ENCODE peak calls at places on chromosome 15, in six cellular contexts. B is choroid plexus epithelial cell; C is CD4-positive, alpha-beta T cell; H is neural crest cell; G is WTC11; F is mucosa of descending colon. T is an unnamed sample.
A peak's percentile ranks its signal among the peaks of the same experiment; 100 is the strongest.

GRCh38 chr15:68557469-68558317 is 21.1 kb upstream of the CORO2B start:
- DNase-seq in B (no peak), H (no peak), F (no peak), C (no peak), G (no peak), T (no peak)

GRCh38 chr15:48501208-48501607 is 144.3 kb downstream of the FBN1 start:
- DNase-seq in C (no peak), G (no peak), F (no peak), B (no peak), H (no peak), T (no peak)

GRCh38 chr15:68818088-68818670 is 2.5 kb downstream of the ANP32A start:
- DNase-seq in H (peak; percentile 56), G (peak; percentile 64), B (peak; percentile 60), F (peak; percentile 82), C (peak; percentile 51), T (peak; percentile 81)

GRCh38 chr15:75666823-75667501 is 19.2 kb downstream of the SNX33 start:
- DNase-seq in C (no peak), H (no peak), G (no peak), F (no peak), B (peak; percentile 99), T (peak; percentile 84)

GRCh38 chr15:73388256-73388781 is 19.6 kb upstream of the HCN4 start:
- DNase-seq in G (peak; percentile 26), F (no peak), B (peak; percentile 68), C (no peak), H (no peak), T (peak; percentile 71)

GRCh38 chr15:71443538-71443937 is 328.3 kb downstream of the THSD4 start:
- DNase-seq in B (peak; percentile 68), G (peak; percentile 72), F (no peak), H (peak; percentile 65), C (peak; percentile 2), T (peak; percentile 76)

GRCh38 chr15:57861805-57862586 is 155.5 kb downstream of the POLR2M start:
- DNase-seq in B (peak; percentile 82), F (no peak), C (no peak), H (no peak), G (no peak), T (no peak)

GRCh38 chr15:78059110-78059839 is 18.2 kb downstream of the TBC1D2B start:
- DNase-seq in G (peak; percentile 4), B (peak; percentile 53), C (no peak), H (no peak), F (no peak), T (no peak)

GRCh38 chr15:87672309-87672897 is 584.1 kb downstream of the NTRK3 start:
- DNase-seq in C (no peak), B (peak; percentile 55), G (peak; percentile 66), F (no peak), H (peak; percentile 38), T (no peak)

GRCh38 chr15:33086500-33087141 is 107.9 kb downstream of the FMN1 start:
- DNase-seq in F (no peak), G (no peak), H (no peak), C (no peak), B (peak; percentile 88), T (no peak)

GRCh38 chr15:41568350-41569017 is 9.5 kb downstream of the TYRO3 start:
- DNase-seq in G (peak; percentile 89), B (peak; percentile 54), C (no peak), H (peak; percentile 54), F (peak; percentile 33), T (peak; percentile 6)

GRCh38 chr15:93035953-93036810 is 52.8 kb downstream of the RGMA start:
- DNase-seq in C (peak; percentile 18), B (peak; percentile 62), H (peak; percentile 59), F (no peak), G (peak; percentile 46), T (peak; percentile 63)

GRCh38 chr15:58332676-58333400 is 99.0 kb upstream of the LIPC start:
- DNase-seq in C (no peak), B (peak; percentile 80), H (no peak), G (no peak), F (no peak), T (peak; percentile 4)

GRCh38 chr15:42324308-42324707 is 35.0 kb upstream of the CAPN3 start:
- DNase-seq in G (no peak), F (no peak), B (peak; percentile 62), C (no peak), H (no peak), T (no peak)

GRCh38 chr15:80179966-80180365 is 27.2 kb downstream of the FAH start:
- DNase-seq in C (no peak), B (no peak), F (no peak), G (no peak), H (no peak), T (no peak)

GRCh38 chr15:41919954-41920538 is 26.2 kb upstream of the SPTBN5 start:
- DNase-seq in G (no peak), H (no peak), C (no peak), F (no peak), B (peak; percentile 94), T (no peak)

GRCh38 chr15:85649372-85649771 is 145.4 kb downstream of the KLHL25 start:
- DNase-seq in B (peak; percentile 92), C (no peak), G (no peak), H (peak; percentile 5), F (no peak), T (no peak)

GRCh38 chr15:25427861-25428260 is 11.0 kb downstream of the UBE3A start:
- DNase-seq in C (no peak), F (no peak), B (no peak), H (no peak), G (no peak), T (no peak)

GRCh38 chr15:62914461-62915079 is 128.0 kb upstream of the TPM1 start:
- DNase-seq in F (no peak), C (no peak), G (peak; percentile 37), B (no peak), H (no peak), T (no peak)

GRCh38 chr15:74906193-74906449 is 530 bp downstream of the FAM219B start:
- DNase-seq in H (no peak), F (no peak), G (no peak), B (no peak), C (no peak), T (no peak)

GRCh38 chr15:41337047-41337446 is 4.4 kb downstream of the NUSAP1 start:
- DNase-seq in F (no peak), B (no peak), H (no peak), C (no peak), G (no peak), T (no peak)

GRCh38 chr15:77983708-77984445 is 93.6 kb downstream of the TBC1D2B start:
- DNase-seq in B (no peak), H (no peak), F (no peak), G (no peak), C (no peak), T (peak; percentile 30)

GRCh38 chr15:61075741-61076140 is 153.4 kb downstream of the RORA start:
- DNase-seq in F (no peak), B (no peak), H (no peak), G (no peak), C (no peak), T (no peak)

DNA sequence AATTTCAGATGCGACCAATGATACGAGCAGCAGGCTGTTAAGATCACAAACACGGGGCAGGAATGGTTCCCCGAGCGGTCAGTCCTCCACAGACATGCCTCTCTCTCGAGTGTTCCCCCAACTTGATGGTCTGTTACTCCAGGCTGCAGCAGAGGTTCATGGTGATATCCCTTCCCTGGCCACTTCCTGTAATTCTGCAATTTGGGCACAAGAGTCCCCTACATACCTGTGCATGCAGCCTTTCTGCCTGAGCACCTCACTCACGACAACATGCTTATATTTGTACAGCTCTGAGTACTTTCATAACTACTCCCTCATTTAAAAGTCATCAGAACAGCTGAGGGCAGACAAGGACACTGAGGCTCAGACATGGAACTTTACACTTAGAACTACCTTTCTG is 408.1 kb upstream of the NR2F2 start:
- DNase-seq in B (no peak), G (no peak), F (no peak), C (no peak), H (no peak), T (peak; percentile 34)
- TF ChIP-seq CTCF in B (no peak), G (no peak), F (no peak), C (no peak), H (no peak), T (peak; percentile 25)

DNA sequence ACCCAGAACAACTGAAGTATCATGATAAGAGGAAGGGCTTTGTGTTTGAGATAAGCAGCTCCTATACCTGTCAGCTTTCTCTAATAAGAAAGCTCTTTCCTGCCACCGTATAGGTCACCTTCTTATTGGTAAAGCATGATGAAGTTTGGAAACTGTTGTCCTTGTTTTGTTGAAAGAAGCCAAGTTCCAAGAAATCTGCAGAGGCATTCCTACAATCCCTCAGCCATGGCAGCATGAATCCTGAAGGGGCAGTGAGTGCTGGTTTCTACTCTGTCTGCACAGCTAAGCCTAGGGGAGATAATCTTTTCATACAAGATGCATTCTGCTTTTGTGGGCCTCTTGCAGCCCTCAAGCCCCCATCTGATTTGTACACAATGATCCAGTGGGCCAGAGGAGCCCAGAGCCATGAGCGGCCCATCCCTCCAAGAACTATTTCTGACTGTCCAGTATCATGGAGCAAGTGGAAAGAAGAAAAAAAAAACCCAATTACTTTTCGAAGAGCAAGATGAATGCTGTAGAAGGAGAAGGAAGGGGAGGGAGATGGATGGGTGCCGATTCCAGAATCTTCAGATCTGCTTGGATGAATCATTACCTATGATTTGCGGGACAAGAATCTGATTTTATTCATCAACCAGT is 1.9 kb upstream of the THBS1 start:
- DNase-seq in G (no peak), C (no peak), H (no peak), B (no peak), F (no peak), T (no peak)
- TF ChIP-seq CTCF in G (no peak), C (no peak), H (no peak), B (peak; percentile 40), F (no peak), T (no peak)

DNA sequence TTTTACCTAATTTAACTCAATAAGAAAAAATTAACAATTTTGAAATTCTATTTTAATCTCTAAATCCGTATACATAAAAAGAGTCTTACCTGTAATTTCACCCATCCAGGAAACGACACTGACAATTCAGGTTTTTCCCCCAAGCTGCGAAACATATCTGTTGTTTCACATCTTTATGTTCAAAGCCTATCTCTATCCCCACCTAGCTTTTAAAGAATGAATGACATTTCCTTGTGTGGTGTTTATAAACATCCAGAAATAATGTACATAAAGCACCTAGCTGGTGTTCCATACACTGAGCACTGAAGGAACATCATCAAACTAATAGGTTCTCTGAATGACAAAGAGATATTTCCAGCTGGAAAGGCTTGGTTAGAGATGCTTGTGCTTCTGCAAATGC is 867.8 kb downstream of the SQOR start:
- DNase-seq in H (no peak), F (no peak), G (no peak), B (no peak), C (no peak), T (no peak)
- TF ChIP-seq CTCF in H (peak; percentile 51), F (no peak), G (peak; percentile 24), B (no peak), C (no peak), T (no peak)

DNA sequence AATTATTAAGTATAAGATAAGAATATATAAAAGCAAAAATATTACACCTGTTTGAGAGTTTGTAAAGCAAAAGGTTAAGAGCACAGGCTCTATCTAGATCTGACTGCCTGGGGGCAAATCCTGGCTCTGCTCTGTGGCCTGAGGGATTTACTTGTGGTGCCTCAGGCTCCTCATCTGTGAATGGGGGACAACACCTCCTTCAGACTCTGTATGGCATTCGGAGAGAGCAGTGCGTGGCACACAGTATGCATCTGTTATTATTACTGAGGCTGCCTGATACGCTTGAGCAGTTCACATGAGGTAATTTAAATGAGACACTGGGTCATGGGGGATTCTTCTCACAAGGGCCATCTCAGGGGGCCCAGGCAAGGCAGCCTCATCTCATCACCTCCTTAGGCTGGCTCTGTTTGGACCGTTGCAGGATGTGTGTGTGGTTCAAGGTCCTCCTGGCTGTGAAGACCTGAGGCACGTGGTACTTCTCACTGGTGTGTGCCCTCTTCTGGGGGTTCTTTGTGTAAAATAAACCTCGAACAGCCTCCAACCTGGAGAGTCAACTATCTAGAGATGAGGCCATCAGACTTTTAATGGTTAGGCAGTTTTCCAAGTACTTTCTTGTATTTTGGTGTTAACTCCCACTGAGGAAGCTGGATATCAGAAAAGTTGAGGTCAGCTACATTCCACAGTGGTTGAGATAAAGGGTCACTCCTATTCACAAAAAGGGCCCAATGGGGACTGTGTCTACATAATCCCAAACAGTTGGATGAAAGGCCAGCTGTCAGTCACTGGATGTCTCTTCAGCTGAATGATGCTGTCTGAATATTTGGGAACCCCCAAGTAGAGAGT is 9.0 kb downstream of the GNB5 start:
- DNase-seq in C (no peak), B (no peak), F (no peak), G (no peak), H (no peak), T (no peak)
- TF ChIP-seq CTCF in C (no peak), B (no peak), F (no peak), G (no peak), H (no peak), T (no peak)